ENCODE peak calls at places on chromosomes 6 and 20, in four cellular contexts. J, N, X and T are unnamed samples.

GRCh38 chr6:24126586-24127192 is 674 bp downstream of the NRSN1 start:
- DNase-seq in J (peak), N (peak), X (peak), T (peak)

GRCh38 chr20:1800180-1800579 is 95.0 kb upstream of the SIRPA start:
- DNase-seq in J (no peak), N (no peak), X (no peak), T (no peak)

GRCh38 chr6:8030920-8031319 is 33.3 kb downstream of the BLOC1S5 start:
- DNase-seq in X (no peak), N (no peak), J (no peak), T (no peak)

GRCh38 chr20:51446656-51447055 is 95.9 kb downstream of the NFATC2 start:
- DNase-seq in J (peak), N (no peak), X (no peak), T (peak)

GRCh38 chr6:6775074-6775473 is 186.6 kb downstream of the LY86 start:
- DNase-seq in J (no peak), X (no peak), N (no peak), T (no peak)

GRCh38 chr6:31736768-31737314 is 511 bp upstream of the CLIC1 start:
- DNase-seq in N (no peak), J (no peak), X (no peak), T (no peak)

GRCh38 chr6:28910901-28911680 is 12.7 kb downstream of the TRIM27 start:
- DNase-seq in X (no peak), J (no peak), N (no peak), T (peak)

GRCh38 chr20:17662333-17663039 is 19.6 kb downstream of the RRBP1 start:
- DNase-seq in J (no peak), X (no peak), N (no peak), T (no peak)

GRCh38 chr6:47062346-47062745 is 20.2 kb upstream of the ADGRF1 start:
- DNase-seq in J (no peak), X (no peak), N (no peak), T (no peak)

GRCh38 chr6:15327271-15327670 is 81.4 kb downstream of the JARID2 start:
- DNase-seq in N (peak), X (no peak), J (peak), T (peak)

GRCh38 chr6:115914098-115914497 is 146.6 kb downstream of the FRK start:
- DNase-seq in X (no peak), N (no peak), J (no peak), T (no peak)

GRCh38 chr6:139313229-139313628 is 21.4 kb upstream of the TXLNB start:
- DNase-seq in N (peak), X (no peak), J (no peak), T (no peak)

GRCh38 chr6:170108456-170108855 is 182.4 kb downstream of the DLL1 start:
- DNase-seq in X (no peak), N (no peak), J (no peak), T (no peak)

GRCh38 chr20:50743087-50743486 is 11.7 kb downstream of the PARD6B start:
- DNase-seq in X (no peak), J (no peak), N (no peak), T (no peak)

GRCh38 chr6:157079277-157079676 is 244.0 kb downstream of the TMEM242 start:
- DNase-seq in N (no peak), J (no peak), X (no peak), T (peak)

GRCh38 chr6:7087491-7087979 is 20.2 kb upstream of the RREB1 start:
- DNase-seq in N (no peak), J (no peak), X (no peak), T (no peak)

GRCh38 chr20:63189322-63189642 is 26.6 kb downstream of the YTHDF1 start:
- DNase-seq in J (no peak), N (no peak), X (no peak), T (no peak)

GRCh38 chr6:6697620-6698019 is 109.1 kb downstream of the LY86 start:
- DNase-seq in J (no peak), N (no peak), X (no peak), T (peak)

GRCh38 chr6:31888281-31889258 is 8.9 kb downstream of the EHMT2 start:
- DNase-seq in X (no peak), J (no peak), N (peak), T (no peak)

GRCh38 chr6:108117427-108118358 is 43.2 kb upstream of the OSTM1 start:
- DNase-seq in J (no peak), N (no peak), X (peak), T (no peak)

GRCh38 chr6:163844761-163845160 is 430.2 kb downstream of the QKI start:
- DNase-seq in N (no peak), J (no peak), X (no peak), T (no peak)

GRCh38 chr6:54008589-54008988 is 102.7 kb upstream of the MLIP start:
- DNase-seq in X (no peak), J (no peak), N (no peak), T (no peak)

GRCh38 chr6:72798196-72798595 is 176.3 kb downstream of the KCNQ5 start:
- DNase-seq in J (no peak), X (no peak), N (no peak), T (peak)

GRCh38 chr6:47669684-47670515 is 28.5 kb upstream of the ADGRF4 start:
- DNase-seq in N (no peak), X (no peak), J (no peak), T (peak)

GRCh38 chr6:11021003-11021402 is 23.1 kb downstream of the ELOVL2 start:
- DNase-seq in X (no peak), J (no peak), N (no peak), T (no peak)

GRCh38 chr20:39941235-39941634 is 747.8 kb downstream of the MAFB start:
- DNase-seq in N (no peak), J (no peak), X (no peak), T (no peak)

GRCh38 chr20:32359633-32360332 is 1.7 kb downstream of the ASXL1 start:
- DNase-seq in N (peak), J (no peak), X (no peak), T (no peak)

GRCh38 chr6:168603234-168603633 is 162.2 kb downstream of the SMOC2 start:
- DNase-seq in X (no peak), N (no peak), J (no peak), T (no peak)

GRCh38 chr6:139392834-139393233 is 18.4 kb upstream of the CITED2 start:
- DNase-seq in N (no peak), J (no peak), X (no peak), T (no peak)

GRCh38 chr20:58127731-58128130 is 100.7 kb downstream of the ANKRD60 start:
- DNase-seq in X (no peak), N (no peak), J (no peak), T (peak)

GRCh38 chr6:18595774-18596528 is 208.8 kb downstream of the RNF144B start:
- DNase-seq in N (peak), X (peak), J (peak), T (peak)

GRCh38 chr6:56671160-56671559 is 28.5 kb upstream of the DST start:
- DNase-seq in X (no peak), N (no peak), J (no peak), T (peak)

GRCh38 chr6:56733298-56733697 is 90.6 kb upstream of the DST start:
- DNase-seq in J (no peak), X (no peak), N (no peak), T (no peak)

GRCh38 chr6:5149891-5150290 is 64.8 kb downstream of the PPP1R3G start:
- DNase-seq in N (no peak), X (no peak), J (no peak), T (no peak)

GRCh38 chr6:47083586-47084047 is 41.5 kb upstream of the ADGRF1 start:
- DNase-seq in J (peak), X (peak), N (no peak), T (peak)

GRCh38 chr6:147648936-147649335 is 140.4 kb downstream of the SAMD5 start:
- DNase-seq in N (no peak), X (no peak), J (no peak), T (no peak)

GRCh38 chr20:19888269-19888669 is 128.9 kb upstream of the NAA20 start:
- DNase-seq in X (peak), J (no peak), N (no peak), T (peak)

GRCh38 chr20:19885576-19885956 is 127.5 kb downstream of the RIN2 start:
- DNase-seq in J (no peak), X (no peak), N (no peak), T (peak)

GRCh38 chr20:19887566-19888268 is 129.4 kb upstream of the NAA20 start:
- DNase-seq in J (no peak), N (no peak), X (no peak), T (no peak)

GRCh38 chr20:19885981-19886665 is 128.1 kb downstream of the RIN2 start:
- DNase-seq in J (peak), N (no peak), X (peak), T (peak)

DNA sequence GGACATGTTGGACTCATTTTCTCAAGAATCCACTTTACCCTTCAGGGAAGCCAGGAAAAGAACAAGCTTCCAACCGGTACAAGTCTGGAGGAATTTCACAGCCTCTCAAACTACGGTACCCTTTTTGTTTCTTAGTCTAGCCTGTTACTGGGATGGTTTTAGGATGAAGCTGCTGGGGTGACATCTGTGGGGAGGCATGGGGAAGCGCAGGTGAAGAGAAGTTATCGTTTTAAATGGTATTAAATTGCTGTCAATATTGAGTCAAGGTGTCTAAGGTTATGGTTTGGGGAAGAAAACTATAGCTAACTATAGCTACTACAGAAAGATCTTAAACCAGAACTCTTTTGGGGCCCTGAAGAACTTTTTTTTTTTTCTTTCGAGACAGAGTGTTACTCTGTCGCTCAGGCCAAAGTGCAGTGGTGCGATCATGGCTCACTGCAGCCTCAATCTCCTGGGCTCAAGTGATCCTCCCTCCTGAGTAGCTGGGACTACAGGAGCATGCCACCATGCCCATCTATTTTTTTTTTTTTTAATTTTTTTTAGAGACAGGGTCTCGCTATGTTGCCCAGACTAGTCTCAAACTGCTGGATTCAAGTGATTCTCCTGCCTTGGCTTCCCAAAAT is 128.7 kb downstream of the RIN2 start:
- DNase-seq in X (peak), J (no peak), N (no peak), T (peak)
- TF ChIP-seq CTCF in X (no peak), J (no peak), N (no peak), T (peak)

GRCh38 chr6:13354331-13355042 is 26.1 kb upstream of the TBC1D7 start:
- DNase-seq in J (no peak), X (no peak), N (peak), T (peak)

GRCh38 chr6:13357551-13358075 is 29.3 kb upstream of the TBC1D7 start:
- DNase-seq in N (no peak), J (no peak), X (no peak), T (no peak)

GRCh38 chr6:13355969-13356368 is 27.6 kb upstream of the TBC1D7 start:
- DNase-seq in X (no peak), J (no peak), N (peak), T (peak)

GRCh38 chr6:13352165-13352564 is 23.8 kb upstream of the TBC1D7 start:
- DNase-seq in N (no peak), X (no peak), J (no peak), T (no peak)

DNA sequence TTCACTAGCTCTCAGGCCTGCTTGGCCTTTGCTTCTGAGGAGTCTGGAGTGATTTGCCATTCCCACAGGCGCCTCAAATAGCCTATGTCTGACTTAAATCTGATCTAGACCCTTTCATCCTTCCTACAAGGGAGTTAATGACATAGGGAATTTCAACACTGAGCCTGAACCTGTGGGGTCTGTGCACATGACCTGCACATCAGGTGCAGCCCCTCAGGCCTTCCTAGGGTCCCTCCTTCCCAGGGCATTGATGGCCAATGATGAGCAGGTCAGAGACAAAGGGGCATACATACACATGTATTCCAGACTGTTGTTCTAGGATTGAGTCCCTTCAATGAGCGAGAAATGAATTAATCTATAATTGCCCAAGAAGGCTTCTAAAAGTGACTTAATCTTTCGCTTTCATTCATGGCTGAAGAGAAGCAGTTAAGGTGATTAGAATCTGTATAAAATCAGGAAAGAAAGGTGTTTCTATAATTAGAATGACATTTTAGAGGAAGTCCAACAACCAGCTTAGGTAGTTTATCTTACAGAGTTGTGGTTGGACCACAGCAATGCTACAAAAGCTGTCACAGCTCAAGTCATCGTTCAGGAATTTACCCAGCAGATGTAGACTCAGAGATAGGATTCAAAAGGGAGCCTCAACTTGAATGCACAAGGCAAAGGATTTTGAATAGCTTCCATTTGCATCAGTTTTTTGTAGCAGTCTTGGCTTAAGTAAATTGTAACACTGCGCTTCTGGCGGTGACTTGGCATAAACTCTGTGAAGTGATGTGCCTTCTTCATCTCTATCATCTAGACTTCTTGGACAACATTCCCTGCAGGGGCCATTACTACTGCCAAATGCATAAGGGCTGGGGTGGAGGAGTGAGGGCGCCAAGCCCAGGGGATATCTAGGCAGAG is 27.0 kb upstream of the TBC1D7 start:
- DNase-seq in J (no peak), N (peak), X (no peak), T (peak)
- H3K4me3 ChIP-seq in J (no peak), N (peak), X (no peak), T (no peak)

GRCh38 chr20:33664762-33665144 is 2.0 kb upstream of the ACTL10 start:
- DNase-seq in X (no peak), J (no peak), N (no peak), T (no peak)

GRCh38 chr20:33667245-33668086 is 723 bp downstream of the ACTL10 start:
- DNase-seq in N (peak), X (peak), J (no peak), T (peak)

GRCh38 chr20:33668791-33669155 is 2.0 kb downstream of the ACTL10 start:
- DNase-seq in J (no peak), X (no peak), N (no peak), T (no peak)

GRCh38 chr20:33668087-33668790 is 1.5 kb downstream of the ACTL10 start:
- DNase-seq in N (peak), J (peak), X (no peak), T (no peak)

GRCh38 chr20:33666293-33667244 is at the start of gene ACTL10:
- DNase-seq in X (peak), J (peak), N (peak), T (peak)
- TF ChIP-seq CTCF in X (peak), J (no peak), N (no peak), T (peak)

DNA sequence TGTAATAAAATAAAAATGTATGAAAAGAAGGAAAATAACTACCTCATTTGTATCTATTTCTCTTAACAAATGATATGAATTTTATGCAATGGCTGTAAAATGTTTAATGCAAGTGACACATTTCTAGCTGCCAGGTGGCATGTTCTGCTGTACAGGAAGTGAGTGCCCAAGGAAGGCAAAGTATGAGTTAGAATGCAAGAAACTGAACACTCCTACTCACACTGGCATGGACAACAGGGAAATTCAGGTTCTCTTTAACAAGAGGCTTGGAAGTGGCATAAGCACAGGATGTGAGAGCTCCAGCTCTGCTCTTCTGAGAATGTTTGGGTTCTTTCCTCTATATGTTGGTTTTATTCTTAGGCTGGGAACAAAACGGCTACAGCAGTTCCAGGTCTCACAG is 20.4 kb upstream of the LAMA4 start:
- DNase-seq in X (no peak), N (no peak), J (no peak), T (no peak)
- H3K4me3 ChIP-seq in X (no peak), N (no peak), J (no peak), T (no peak)

DNA sequence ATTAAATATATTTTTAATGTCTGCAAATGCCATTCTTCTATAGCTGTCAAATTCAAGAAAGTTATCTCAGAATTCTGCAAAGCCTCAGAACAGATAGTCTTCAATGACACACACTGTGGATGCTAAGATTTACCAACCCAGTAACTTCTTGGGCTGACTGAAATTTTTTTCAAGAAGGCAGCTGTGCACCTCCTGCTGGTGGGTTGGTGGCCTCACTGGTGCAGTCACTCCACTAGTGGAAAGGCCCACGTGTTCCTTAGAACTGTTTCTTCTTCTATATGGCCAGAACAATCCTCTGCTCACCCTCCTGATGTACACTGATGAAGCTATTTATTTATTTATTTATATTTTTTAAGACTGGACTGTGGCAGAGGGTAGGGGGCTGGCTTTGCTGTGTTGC is 28.1 kb upstream of the MTCL3 start:
- DNase-seq in J (no peak), N (peak), X (no peak), T (peak)
- TF ChIP-seq CTCF in J (no peak), N (no peak), X (no peak), T (peak)

DNA sequence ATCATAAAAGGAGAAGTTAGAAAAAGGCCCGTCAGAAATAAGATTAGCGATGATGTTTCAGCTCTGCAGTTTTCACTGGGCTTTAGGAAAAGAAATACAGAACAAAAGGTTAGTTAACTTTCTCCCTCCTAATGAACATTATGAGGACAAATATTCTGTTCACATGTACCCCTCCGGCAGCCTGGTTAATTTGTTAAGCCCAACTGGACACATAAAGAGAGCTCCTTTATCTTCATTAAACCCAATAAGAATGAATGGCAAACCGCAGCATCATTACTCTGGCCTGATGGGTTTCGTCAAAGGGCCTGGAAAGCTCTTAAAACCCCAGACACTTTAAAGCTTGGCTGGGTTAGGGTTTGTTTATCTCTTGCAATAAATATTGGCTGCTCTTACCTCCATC is 394.6 kb downstream of the KIF16B start:
- DNase-seq in J (no peak), N (no peak), X (no peak), T (no peak)
- H3K4me3 ChIP-seq in J (no peak), N (no peak), X (no peak), T (no peak)

DNA sequence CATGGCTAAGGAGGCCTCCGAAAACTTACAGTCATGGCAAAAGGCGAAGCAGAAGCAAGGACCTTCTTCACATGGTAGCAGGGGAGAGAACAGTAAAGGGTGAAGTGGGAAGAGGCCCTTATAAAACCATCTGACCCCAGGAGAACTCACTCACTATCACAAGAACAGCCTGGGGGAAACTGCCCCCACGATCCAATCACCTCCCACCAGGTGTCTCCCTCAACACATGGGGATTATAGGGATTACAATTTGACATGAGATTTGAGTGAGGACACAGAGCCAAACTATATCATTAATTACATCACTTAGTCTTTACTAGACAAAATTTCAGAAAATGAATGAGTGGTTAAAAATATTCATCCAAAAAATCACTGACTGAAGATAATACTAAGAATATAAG is 453.6 kb downstream of the COL12A1 start:
- DNase-seq in J (no peak), N (no peak), X (peak), T (no peak)
- TF ChIP-seq CTCF in J (no peak), N (peak), X (peak), T (no peak)